ENCODE peak calls at places on chromosome 18, in five cellular contexts. Z is esophagus squamous epithelium, L is K562, J is GM04504, A is GM03348. R is an unnamed sample.

GRCh38 chr18:35938562-35938961 is 33.9 kb upstream of the RMP24 start:
- DNase-seq in Z (no peak), L (no peak), J (no peak), A (no peak), R (no peak)

GRCh38 chr18:79750980-79751571 is 46.7 kb upstream of the KCNG2 start:
- DNase-seq in Z (no peak), L (no peak), J (no peak), A (no peak), R (no peak)

GRCh38 chr18:57780318-57781127 is 22.6 kb downstream of the ATP8B1 start:
- DNase-seq in Z (no peak), L (peak), J (peak), A (peak), R (no peak)

GRCh38 chr18:48194787-48195186 is 214.4 kb downstream of the ZBTB7C start:
- DNase-seq in Z (no peak), L (no peak), J (no peak), A (no peak), R (no peak)

GRCh38 chr18:653512-653911 is 3.9 kb upstream of the TYMS start:
- DNase-seq in Z (no peak), L (no peak), J (no peak), A (no peak), R (no peak)

GRCh38 chr18:8948471-8949149 is 153.9 kb upstream of the NDUFV2 start:
- DNase-seq in Z (no peak), L (peak), J (peak), A (peak), R (no peak)

GRCh38 chr18:13254971-13255927 is 36.7 kb downstream of the LDLRAD4 start:
- DNase-seq in Z (no peak), L (no peak), J (no peak), A (no peak), R (peak)

GRCh38 chr18:33472554-33472953 is 32.0 kb upstream of the CCDC178 start:
- DNase-seq in Z (no peak), L (no peak), J (no peak), A (no peak), R (no peak)

GRCh38 chr18:11891737-11892136 is 16.4 kb downstream of the MPPE1 start:
- DNase-seq in Z (no peak), L (no peak), J (no peak), A (no peak), R (no peak)

GRCh38 chr18:23166863-23167531 is 31.7 kb downstream of the CABLES1 start:
- DNase-seq in Z (no peak), L (no peak), J (no peak), A (peak), R (peak)

GRCh38 chr18:47729356-47729755 is 201.1 kb downstream of the SMAD2 start:
- DNase-seq in Z (no peak), L (no peak), J (no peak), A (no peak), R (no peak)

GRCh38 chr18:22005191-22005824 is 164.1 kb upstream of the GATA6 start:
- DNase-seq in Z (no peak), L (no peak), J (no peak), A (peak), R (no peak)

GRCh38 chr18:63763831-63764600 is 11.2 kb upstream of the SERPINB7 start:
- DNase-seq in Z (no peak), L (no peak), J (no peak), A (no peak), R (no peak)

GRCh38 chr18:62164855-62165487 is 21.9 kb downstream of the PIGN start:
- DNase-seq in Z (no peak), L (peak), J (no peak), A (no peak), R (peak)

GRCh38 chr18:59051470-59052165 is 88.1 kb upstream of the SEC11C start:
- DNase-seq in Z (no peak), L (no peak), J (no peak), A (no peak), R (no peak)

R was measured in endodermal cell.